ENCODE peak calls at places on chromosomes 1 and 21, in nine cellular contexts. One of them, this sample, is unnamed.

GRCh38 chr21:45916011-45916840 is 65.3 kb upstream of the COL6A1 start:
- DNase-seq in ovary: no peak
- DNase-seq in IMR-90: no peak
- DNase-seq in CD8-positive, alpha-beta T cell: no peak
- DNase-seq in cardiac muscle cell: no peak
- DNase-seq in Peyer's patch: no peak
- DNase-seq in mammary epithelial cell: no peak
- DNase-seq in CD8-positive, alpha-beta memory T cell: no peak
- DNase-seq in fibroblast of lung: no peak
- DNase-seq in this sample: no peak

GRCh38 chr1:103516693-103517092 is 8.8 kb upstream of the RNPC3 start:
- DNase-seq in Peyer's patch: no peak
- DNase-seq in IMR-90: peak; percentile 64
- DNase-seq in CD8-positive, alpha-beta T cell: no peak
- DNase-seq in cardiac muscle cell: no peak
- DNase-seq in CD8-positive, alpha-beta memory T cell: no peak
- DNase-seq in fibroblast of lung: no peak
- DNase-seq in ovary: no peak
- DNase-seq in mammary epithelial cell: peak; percentile 85
- DNase-seq in this sample: no peak

GRCh38 chr1:76299036-76299435 is 224.5 kb downstream of the ST6GALNAC3 start:
- DNase-seq in CD8-positive, alpha-beta memory T cell: no peak
- DNase-seq in Peyer's patch: no peak
- DNase-seq in cardiac muscle cell: no peak
- DNase-seq in CD8-positive, alpha-beta T cell: no peak
- DNase-seq in IMR-90: no peak
- DNase-seq in mammary epithelial cell: no peak
- DNase-seq in fibroblast of lung: no peak
- DNase-seq in ovary: no peak
- DNase-seq in this sample: no peak

GRCh38 chr1:19974822-19975416 is 4.5 kb downstream of the PLA2G2A start:
- DNase-seq in cardiac muscle cell: peak; percentile 31
- DNase-seq in CD8-positive, alpha-beta T cell: no peak
- DNase-seq in IMR-90: peak; percentile 72
- DNase-seq in mammary epithelial cell: peak; percentile 86
- DNase-seq in fibroblast of lung: peak; percentile 73
- DNase-seq in ovary: peak; percentile 80
- DNase-seq in Peyer's patch: no peak
- DNase-seq in CD8-positive, alpha-beta memory T cell: peak; percentile 20
- DNase-seq in this sample: no peak

GRCh38 chr1:171786534-171786933 is 5.1 kb downstream of the METTL13 start:
- DNase-seq in mammary epithelial cell: no peak
- DNase-seq in Peyer's patch: no peak
- DNase-seq in CD8-positive, alpha-beta memory T cell: no peak
- DNase-seq in fibroblast of lung: no peak
- DNase-seq in CD8-positive, alpha-beta T cell: no peak
- DNase-seq in IMR-90: no peak
- DNase-seq in cardiac muscle cell: no peak
- DNase-seq in ovary: no peak
- DNase-seq in this sample: no peak

GRCh38 chr1:204130989-204131892 is 20.6 kb downstream of the ETNK2 start:
- DNase-seq in CD8-positive, alpha-beta T cell: no peak
- DNase-seq in CD8-positive, alpha-beta memory T cell: no peak
- DNase-seq in fibroblast of lung: peak; percentile 81
- DNase-seq in Peyer's patch: no peak
- DNase-seq in IMR-90: peak; percentile 89
- DNase-seq in ovary: peak; percentile 84
- DNase-seq in cardiac muscle cell: no peak
- DNase-seq in mammary epithelial cell: peak; percentile 82
- DNase-seq in this sample: no peak

GRCh38 chr1:236067854-236068454 is 3.1 kb upstream of the NID1 start:
- DNase-seq in CD8-positive, alpha-beta T cell: no peak
- DNase-seq in CD8-positive, alpha-beta memory T cell: no peak
- DNase-seq in IMR-90: peak; percentile 79
- DNase-seq in fibroblast of lung: peak; percentile 91
- DNase-seq in cardiac muscle cell: peak; percentile 59
- DNase-seq in mammary epithelial cell: no peak
- DNase-seq in ovary: peak; percentile 41
- DNase-seq in Peyer's patch: no peak
- DNase-seq in this sample: no peak

GRCh38 chr21:33540711-33541104 is 1.2 kb downstream of the GART start:
- DNase-seq in mammary epithelial cell: no peak
- DNase-seq in cardiac muscle cell: no peak
- DNase-seq in CD8-positive, alpha-beta memory T cell: no peak
- DNase-seq in ovary: no peak
- DNase-seq in CD8-positive, alpha-beta T cell: no peak
- DNase-seq in IMR-90: no peak
- DNase-seq in fibroblast of lung: no peak
- DNase-seq in Peyer's patch: no peak
- DNase-seq in this sample: no peak

GRCh38 chr1:19454265-19455198 is 30.8 kb downstream of the CAPZB start:
- DNase-seq in cardiac muscle cell: no peak
- DNase-seq in mammary epithelial cell: no peak
- DNase-seq in IMR-90: no peak
- DNase-seq in ovary: no peak
- DNase-seq in CD8-positive, alpha-beta T cell: no peak
- DNase-seq in CD8-positive, alpha-beta memory T cell: no peak
- DNase-seq in Peyer's patch: no peak
- DNase-seq in fibroblast of lung: no peak
- DNase-seq in this sample: no peak

GRCh38 chr1:41981796-41982195 is 63.1 kb upstream of the HIVEP3 start:
- DNase-seq in cardiac muscle cell: no peak
- DNase-seq in CD8-positive, alpha-beta T cell: no peak
- DNase-seq in IMR-90: no peak
- DNase-seq in mammary epithelial cell: no peak
- DNase-seq in ovary: no peak
- DNase-seq in Peyer's patch: no peak
- DNase-seq in fibroblast of lung: no peak
- DNase-seq in CD8-positive, alpha-beta memory T cell: no peak
- DNase-seq in this sample: no peak

GRCh38 chr1:119531606-119532323 is 24.8 kb downstream of the HSD3B1 start:
- DNase-seq in Peyer's patch: no peak
- DNase-seq in CD8-positive, alpha-beta T cell: no peak
- DNase-seq in ovary: no peak
- DNase-seq in CD8-positive, alpha-beta memory T cell: no peak
- DNase-seq in IMR-90: no peak
- DNase-seq in cardiac muscle cell: no peak
- DNase-seq in mammary epithelial cell: peak; percentile 45
- DNase-seq in fibroblast of lung: no peak
- DNase-seq in this sample: no peak

GRCh38 chr21:38982096-38982495 is 176.4 kb downstream of the ETS2 start:
- DNase-seq in cardiac muscle cell: peak; percentile 39
- DNase-seq in CD8-positive, alpha-beta memory T cell: no peak
- DNase-seq in ovary: no peak
- DNase-seq in IMR-90: no peak
- DNase-seq in fibroblast of lung: no peak
- DNase-seq in CD8-positive, alpha-beta T cell: no peak
- DNase-seq in mammary epithelial cell: no peak
- DNase-seq in Peyer's patch: no peak
- DNase-seq in this sample: no peak

GRCh38 chr1:57019240-57019805 is 53.5 kb upstream of the C8B start:
- DNase-seq in fibroblast of lung: no peak
- DNase-seq in Peyer's patch: no peak
- DNase-seq in cardiac muscle cell: no peak
- DNase-seq in mammary epithelial cell: no peak
- DNase-seq in ovary: no peak
- DNase-seq in CD8-positive, alpha-beta memory T cell: no peak
- DNase-seq in IMR-90: no peak
- DNase-seq in CD8-positive, alpha-beta T cell: no peak
- DNase-seq in this sample: no peak

GRCh38 chr1:156385534-156386031 is 16.6 kb downstream of the RHBG start:
- DNase-seq in CD8-positive, alpha-beta T cell: peak; percentile 67
- DNase-seq in cardiac muscle cell: peak; percentile 85
- DNase-seq in IMR-90: peak; percentile 68
- DNase-seq in fibroblast of lung: peak; percentile 63
- DNase-seq in ovary: peak; percentile 71
- DNase-seq in CD8-positive, alpha-beta memory T cell: peak; percentile 69
- DNase-seq in mammary epithelial cell: peak; percentile 32
- DNase-seq in Peyer's patch: peak; percentile 62
- DNase-seq in this sample: peak; percentile 77

GRCh38 chr1:67420835-67421492 is 9.2 kb downstream of the SERBP1 start:
- DNase-seq in IMR-90: no peak
- DNase-seq in CD8-positive, alpha-beta memory T cell: no peak
- DNase-seq in ovary: no peak
- DNase-seq in cardiac muscle cell: no peak
- DNase-seq in fibroblast of lung: no peak
- DNase-seq in CD8-positive, alpha-beta T cell: no peak
- DNase-seq in mammary epithelial cell: no peak
- DNase-seq in Peyer's patch: no peak
- DNase-seq in this sample: no peak
- H3K4me3 ChIP-seq in IMR-90: no peak overlapping the region
- H3K4me3 ChIP-seq in CD8-positive, alpha-beta memory T cell: no peak overlapping the region
- H3K4me3 ChIP-seq in ovary: no peak overlapping the region
- H3K4me3 ChIP-seq in cardiac muscle cell: no peak overlapping the region
- H3K4me3 ChIP-seq in fibroblast of lung: no peak overlapping the region
- H3K4me3 ChIP-seq in CD8-positive, alpha-beta T cell: no peak overlapping the region
- H3K4me3 ChIP-seq in mammary epithelial cell: no peak overlapping the region
- H3K4me3 ChIP-seq in Peyer's patch: no peak overlapping the region
- H3K4me3 ChIP-seq in this sample: no peak overlapping the region

GRCh38 chr1:192126030-192126619 is 32.1 kb upstream of the RGS18 start:
- DNase-seq in fibroblast of lung: no peak
- DNase-seq in Peyer's patch: no peak
- DNase-seq in ovary: no peak
- DNase-seq in mammary epithelial cell: no peak
- DNase-seq in CD8-positive, alpha-beta memory T cell: no peak
- DNase-seq in CD8-positive, alpha-beta T cell: no peak
- DNase-seq in cardiac muscle cell: no peak
- DNase-seq in IMR-90: no peak
- DNase-seq in this sample: no peak
- H3K27ac ChIP-seq in fibroblast of lung: no peak overlapping the region
- H3K27ac ChIP-seq in Peyer's patch: no peak overlapping the region
- H3K27ac ChIP-seq in ovary: no peak overlapping the region
- H3K27ac ChIP-seq in mammary epithelial cell: no peak overlapping the region
- H3K27ac ChIP-seq in CD8-positive, alpha-beta memory T cell: no peak overlapping the region
- H3K27ac ChIP-seq in CD8-positive, alpha-beta T cell: no peak overlapping the region
- H3K27ac ChIP-seq in cardiac muscle cell: no peak overlapping the region
- H3K27ac ChIP-seq in IMR-90: no peak overlapping the region
- H3K27ac ChIP-seq in this sample: no peak overlapping the region

DNA sequence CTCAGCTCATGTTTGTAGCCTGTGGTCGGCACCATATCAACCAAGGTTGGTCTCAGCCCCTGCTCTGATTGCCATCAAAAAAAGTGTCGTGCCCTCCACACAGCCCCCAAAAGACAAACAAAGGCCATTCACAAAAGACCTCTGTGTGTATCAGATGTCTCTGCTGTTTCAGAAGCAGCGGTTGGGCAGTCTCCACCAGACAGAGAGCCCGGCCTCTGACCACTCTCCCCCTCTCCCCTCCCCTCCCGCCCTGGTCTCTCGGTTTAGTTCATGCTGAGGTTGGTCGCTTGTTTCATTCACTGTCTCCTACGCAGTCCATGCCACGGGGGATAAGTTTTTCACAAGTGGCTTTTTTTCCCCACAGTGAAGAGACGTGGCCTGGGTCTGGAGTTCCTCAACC is 27.1 kb downstream of the ACTA1 start:
- DNase-seq in fibroblast of lung: no peak
- DNase-seq in mammary epithelial cell: no peak
- DNase-seq in IMR-90: no peak
- DNase-seq in ovary: no peak
- DNase-seq in cardiac muscle cell: peak; percentile 60
- DNase-seq in Peyer's patch: no peak
- DNase-seq in CD8-positive, alpha-beta T cell: no peak
- DNase-seq in CD8-positive, alpha-beta memory T cell: no peak
- DNase-seq in this sample: no peak
- H3K27me3 ChIP-seq in fibroblast of lung: peaks cover 25% of the 10 kb centered on the region
- H3K27me3 ChIP-seq in mammary epithelial cell: peaks cover 7% of the 10 kb centered on the region
- H3K27me3 ChIP-seq in IMR-90: peaks cover 45% of the 10 kb centered on the region
- H3K27me3 ChIP-seq in ovary: no peaks in the 10 kb centered on the region
- H3K27me3 ChIP-seq in cardiac muscle cell: peaks cover 31% of the 10 kb centered on the region
- H3K27me3 ChIP-seq in Peyer's patch: peaks cover 4% of the 10 kb centered on the region
- H3K27me3 ChIP-seq in CD8-positive, alpha-beta T cell: peaks cover 5% of the 10 kb centered on the region
- H3K27me3 ChIP-seq in CD8-positive, alpha-beta memory T cell: peaks cover 29% of the 10 kb centered on the region
- H3K27me3 ChIP-seq in this sample: peaks cover 16% of the 10 kb centered on the region

GRCh38 chr1:9198538-9199361 is 35.8 kb upstream of the H6PD start:
- DNase-seq in Peyer's patch: no peak
- DNase-seq in CD8-positive, alpha-beta T cell: no peak
- DNase-seq in ovary: no peak
- DNase-seq in CD8-positive, alpha-beta memory T cell: no peak
- DNase-seq in mammary epithelial cell: no peak
- DNase-seq in IMR-90: peak; percentile 51
- DNase-seq in fibroblast of lung: peak; percentile 44
- DNase-seq in cardiac muscle cell: peak; percentile 86
- DNase-seq in this sample: no peak

GRCh38 chr1:9196129-9197040 is 38.2 kb upstream of the H6PD start:
- DNase-seq in CD8-positive, alpha-beta T cell: peak; percentile 42
- DNase-seq in CD8-positive, alpha-beta memory T cell: peak; percentile 21
- DNase-seq in mammary epithelial cell: peak; percentile 66
- DNase-seq in cardiac muscle cell: peak; percentile 78
- DNase-seq in fibroblast of lung: peak; percentile 92
- DNase-seq in ovary: peak; percentile 81
- DNase-seq in IMR-90: peak; percentile 94
- DNase-seq in Peyer's patch: peak; percentile 61
- DNase-seq in this sample: peak; percentile 46

GRCh38 chr1:9195651-9196050 is 38.9 kb upstream of the H6PD start:
- DNase-seq in cardiac muscle cell: no peak
- DNase-seq in CD8-positive, alpha-beta T cell: no peak
- DNase-seq in ovary: no peak
- DNase-seq in mammary epithelial cell: no peak
- DNase-seq in IMR-90: no peak
- DNase-seq in CD8-positive, alpha-beta memory T cell: no peak
- DNase-seq in Peyer's patch: no peak
- DNase-seq in fibroblast of lung: peak; percentile 38
- DNase-seq in this sample: no peak

GRCh38 chr1:9200441-9200840 is 34.1 kb upstream of the H6PD start:
- DNase-seq in cardiac muscle cell: no peak
- DNase-seq in IMR-90: peak; percentile 61
- DNase-seq in fibroblast of lung: no peak
- DNase-seq in mammary epithelial cell: peak; percentile 68
- DNase-seq in Peyer's patch: no peak
- DNase-seq in CD8-positive, alpha-beta memory T cell: no peak
- DNase-seq in CD8-positive, alpha-beta T cell: no peak
- DNase-seq in ovary: no peak
- DNase-seq in this sample: no peak

DNA sequence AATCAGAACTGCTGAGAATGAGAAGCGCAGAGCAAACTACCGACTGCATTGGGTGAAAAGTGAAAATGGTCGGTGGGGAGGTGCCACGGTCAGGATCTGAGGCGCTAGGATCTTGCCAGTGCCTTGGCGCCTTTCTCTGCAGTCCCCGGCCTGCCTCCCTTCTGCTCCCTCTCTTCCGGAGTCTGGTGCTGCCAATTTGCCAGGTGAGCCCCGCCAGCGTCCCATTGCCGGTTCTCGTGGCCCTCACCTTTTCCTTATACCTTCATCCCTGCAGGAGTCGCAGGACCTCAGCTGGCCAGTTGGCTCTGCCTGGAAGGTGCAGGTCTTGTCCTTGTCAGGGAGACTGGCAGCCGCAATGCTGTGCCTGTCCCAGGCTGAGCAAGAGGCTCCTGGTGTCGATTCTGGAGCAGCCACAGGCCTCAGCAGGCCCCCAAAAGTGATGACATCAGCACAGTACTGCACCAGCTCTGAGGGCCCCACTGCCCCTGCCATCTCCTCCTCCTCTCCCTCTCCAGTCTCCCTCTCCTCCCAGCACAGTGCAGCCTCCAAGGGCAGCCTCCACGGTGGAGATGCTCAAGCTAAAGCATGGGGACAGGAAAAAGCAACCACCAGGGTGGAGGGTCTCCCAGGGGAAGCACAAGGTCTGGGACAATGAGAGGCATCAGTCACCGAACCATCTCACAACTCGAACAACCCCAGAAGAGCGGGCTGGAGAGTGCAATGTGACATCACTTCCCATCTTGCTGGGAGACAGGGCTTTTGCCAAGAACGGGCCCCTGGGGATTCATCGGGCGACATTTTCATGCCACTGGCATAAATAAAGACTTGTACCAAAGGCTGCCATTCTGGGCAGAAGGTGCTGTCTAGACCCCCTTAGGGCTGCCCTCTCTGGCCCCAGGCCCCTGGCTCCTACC is 37.1 kb upstream of the H6PD start:
- DNase-seq in cardiac muscle cell: no peak
- DNase-seq in Peyer's patch: no peak
- DNase-seq in fibroblast of lung: no peak
- DNase-seq in IMR-90: no peak
- DNase-seq in ovary: no peak
- DNase-seq in CD8-positive, alpha-beta T cell: no peak
- DNase-seq in CD8-positive, alpha-beta memory T cell: no peak
- DNase-seq in mammary epithelial cell: no peak
- DNase-seq in this sample: no peak
- H3K4me3 ChIP-seq in cardiac muscle cell: no peak overlapping the region
- H3K4me3 ChIP-seq in Peyer's patch: no peak overlapping the region
- H3K4me3 ChIP-seq in fibroblast of lung: no peak overlapping the region
- H3K4me3 ChIP-seq in IMR-90: no peak overlapping the region
- H3K4me3 ChIP-seq in ovary: no peak overlapping the region
- H3K4me3 ChIP-seq in CD8-positive, alpha-beta T cell: no peak overlapping the region
- H3K4me3 ChIP-seq in CD8-positive, alpha-beta memory T cell: no peak overlapping the region
- H3K4me3 ChIP-seq in mammary epithelial cell: no peak overlapping the region
- H3K4me3 ChIP-seq in this sample: no peak overlapping the region

This sample was measured in CD4-positive, alpha-beta memory T cell.